ENCODE peak calls at places on chromosome 22, in seven cellular contexts. U is HL-60, H is CD14-positive monocyte, Q is neural crest cell, Z is tibial artery, D is progenitor cell of endocrine pancreas, K is fibroblast of villous mesenchyme. T is an unnamed sample.

GRCh38 chr22:45860201-45860600 is 116.8 kb downstream of the WNT7B start:
- DNase-seq in U (no peak), H (no peak), Q (no peak), Z (no peak), D (no peak), K (no peak), T (no peak)

GRCh38 chr22:37533995-37534394 is 14.8 kb upstream of the CARD10 start:
- DNase-seq in U (peak; percentile 70), H (no peak), Q (no peak), Z (no peak), D (no peak), K (peak; percentile 77), T (no peak)

GRCh38 chr22:27554106-27554814 is 247.3 kb downstream of the MN1 start:
- DNase-seq in U (no peak), H (no peak), Q (no peak), Z (no peak), D (no peak), K (peak; percentile 72), T (no peak)

GRCh38 chr22:24429411-24430365 is 2.3 kb downstream of the ADORA2A start:
- DNase-seq in U (peak; percentile 75), H (peak; percentile 84), Q (peak; percentile 38), Z (no peak), D (no peak), K (no peak), T (peak; percentile 90)

GRCh38 chr22:44453441-44454112 is 44.5 kb downstream of the RTL6 start:
- DNase-seq in U (no peak), H (no peak), Q (no peak), Z (no peak), D (no peak), K (no peak), T (no peak)

GRCh38 chr22:40679964-40680818 is 907 bp downstream of the MCHR1 start:
- DNase-seq in U (no peak), H (no peak), Q (no peak), Z (no peak), D (no peak), K (peak; percentile 49), T (no peak)

GRCh38 chr22:43529954-43530863 is 118.4 kb downstream of the MPPED1 start:
- DNase-seq in U (no peak), H (no peak), Q (no peak), Z (peak; percentile 31), D (no peak), K (no peak), T (no peak)

GRCh38 chr22:36571991-36572390 is 43.0 kb upstream of the EIF3D start:
- DNase-seq in U (no peak), H (no peak), Q (no peak), Z (no peak), D (no peak), K (peak; percentile 29), T (no peak)

GRCh38 chr22:46992121-46992731 is 229.8 kb downstream of the TBC1D22A start:
- DNase-seq in U (no peak), H (peak; percentile 41), Q (no peak), Z (no peak), D (no peak), K (no peak), T (no peak)

GRCh38 chr22:27754247-27754887 is 47.2 kb downstream of the MN1 start:
- DNase-seq in U (no peak), H (no peak), Q (no peak), Z (no peak), D (no peak), K (no peak), T (no peak)

GRCh38 chr22:30610299-30610698 is 3.3 kb downstream of the TCN2 start:
- DNase-seq in U (peak; percentile 67), H (peak; percentile 96), Q (no peak), Z (peak; percentile 71), D (no peak), K (no peak), T (no peak)

GRCh38 chr22:41201146-41201545 is 4.0 kb upstream of the L3MBTL2 start:
- DNase-seq in U (peak; percentile 7), H (no peak), Q (no peak), Z (no peak), D (no peak), K (no peak), T (no peak)

GRCh38 chr22:46813816-46814597 is 51.6 kb downstream of the TBC1D22A start:
- DNase-seq in U (no peak), H (no peak), Q (no peak), Z (peak; percentile 57), D (no peak), K (peak; percentile 27), T (no peak)

GRCh38 chr22:50060441-50061140 is 2.5 kb upstream of the TTLL8 start:
- DNase-seq in U (no peak), H (no peak), Q (no peak), Z (no peak), D (peak; percentile 74), K (no peak), T (no peak)

GRCh38 chr22:50057868-50058311 is at the start of gene TTLL8:
- DNase-seq in U (no peak), H (no peak), Q (no peak), Z (no peak), D (no peak), K (no peak), T (no peak)

GRCh38 chr22:50059881-50060262 is 1.8 kb upstream of the TTLL8 start:
- DNase-seq in U (no peak), H (no peak), Q (no peak), Z (no peak), D (no peak), K (no peak), T (no peak)

GRCh38 chr22:50058338-50059184 is 463 bp upstream of the TTLL8 start:
- DNase-seq in U (no peak), H (no peak), Q (no peak), Z (no peak), D (no peak), K (no peak), T (no peak)

GRCh38 chr22:50059185-50059880 is 1.2 kb upstream of the TTLL8 start:
- DNase-seq in U (peak; percentile 21), H (no peak), Q (peak; percentile 41), Z (no peak), D (no peak), K (peak; percentile 68), T (no peak)
- TF ChIP-seq CTCF in U (no peak), H (no peak), Q (peak; percentile 54), Z (no peak), D (peak; percentile 49), K (no peak), T (peak; percentile 54)

GRCh38 chr22:21984793-21985192 is 2.2 kb upstream of the TOP3B start:
- DNase-seq in U (no peak), H (no peak), Q (peak; percentile 48), Z (no peak), D (no peak), K (peak; percentile 11), T (no peak)
- TF ChIP-seq CTCF in U (no peak), H (peak; percentile 31), Q (no peak), Z (no peak), D (peak; percentile 51), K (peak; percentile 42), T (peak; percentile 48)

DNA sequence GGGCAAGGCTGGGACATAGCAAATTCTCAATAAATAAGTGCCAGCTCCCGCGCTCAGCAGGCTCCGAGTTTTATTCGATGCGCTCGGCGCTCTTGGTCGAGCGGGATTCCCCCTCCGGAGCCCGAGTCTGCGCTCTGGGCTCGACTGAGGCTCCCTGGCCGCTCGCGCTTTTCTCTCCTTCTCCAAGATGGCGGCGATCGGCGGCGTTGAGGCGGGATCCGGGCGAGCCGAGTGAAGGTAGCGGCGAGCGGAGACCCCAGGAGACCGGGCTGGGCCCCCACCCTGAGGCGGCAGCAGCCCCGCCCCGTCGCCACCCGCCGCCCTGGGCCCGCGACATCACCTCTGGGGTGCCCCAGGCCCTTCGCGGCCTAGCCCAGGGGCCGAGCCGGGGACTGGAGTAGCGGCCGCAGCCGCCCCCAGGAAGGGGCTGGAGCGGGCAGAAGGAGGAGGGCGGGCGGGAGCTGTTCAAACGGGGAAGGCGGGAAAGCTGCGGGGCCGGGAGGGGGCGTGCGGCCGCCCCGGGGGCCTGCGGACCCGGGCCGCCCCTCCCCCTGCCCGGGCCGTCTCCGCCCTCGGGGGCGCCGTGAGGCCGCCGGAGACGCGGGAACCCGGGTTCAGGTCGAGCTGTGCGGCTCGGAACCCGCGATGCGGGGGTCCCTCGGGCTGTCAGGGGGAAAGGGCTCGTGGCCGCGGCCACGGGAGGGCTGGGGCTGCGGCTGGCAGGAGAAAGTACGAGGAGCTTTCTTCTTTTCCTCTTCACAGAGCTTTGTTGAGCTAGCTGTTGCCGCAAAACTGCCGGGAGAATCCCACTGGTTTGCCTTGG is at the start of gene HMGXB4:
- DNase-seq in U (peak; percentile 88), H (peak; percentile 83), Q (peak; percentile 76), Z (peak; percentile 90), D (peak; percentile 76), K (peak; percentile 89), T (peak; percentile 96)
- TF ChIP-seq CTCF in U (no peak), H (peak; percentile 17), Q (peak; percentile 42), Z (peak; percentile 6), D (peak; percentile 38), K (peak; percentile 5), T (peak; percentile 65)

DNA sequence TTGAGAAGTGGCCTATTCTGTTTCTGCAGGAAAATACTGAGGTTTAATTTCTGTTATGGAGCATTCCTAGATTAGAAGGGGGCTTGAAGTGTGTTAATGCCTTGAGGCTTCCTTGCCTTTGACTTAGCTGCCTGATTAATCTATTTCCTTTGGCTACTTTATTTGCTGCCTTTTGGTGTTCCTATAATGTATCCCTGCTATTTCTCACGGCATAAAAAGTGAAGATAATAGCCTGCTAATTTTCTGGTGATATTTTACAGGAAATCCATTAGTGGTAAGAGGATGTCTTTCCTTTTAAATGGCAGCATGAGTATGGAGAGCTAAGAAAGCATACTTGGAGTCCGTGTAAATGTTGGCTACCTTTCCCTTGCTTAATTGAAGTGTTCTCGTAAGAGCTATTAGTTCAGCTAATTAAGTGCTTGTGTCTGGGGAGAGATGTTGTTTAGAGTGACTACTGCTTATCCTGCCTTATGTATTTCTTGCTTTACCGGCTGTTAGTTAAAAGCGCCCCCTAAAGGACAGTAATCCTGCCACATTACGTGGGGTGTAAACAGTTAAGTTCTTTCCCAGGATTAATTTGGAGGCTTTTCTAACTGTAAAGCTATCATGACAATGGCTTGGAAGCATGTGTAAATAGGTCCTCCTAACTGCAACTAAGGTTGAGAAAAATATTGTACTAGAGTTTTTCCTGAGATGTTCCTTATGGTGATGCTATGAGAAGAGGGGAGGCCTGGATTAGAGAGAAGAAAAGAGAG is 45.6 kb downstream of the ZNF280B start:
- DNase-seq in U (peak; percentile 5), H (no peak), Q (no peak), Z (no peak), D (no peak), K (no peak), T (no peak)
- TF ChIP-seq CTCF in U (peak; percentile 17), H (no peak), Q (peak; percentile 24), Z (no peak), D (peak; percentile 23), K (peak; percentile 24), T (peak; percentile 36)